ENCODE peak calls at places on chromosomes 7 and 10, in seven cellular contexts. One of them, this sample, is unnamed.

GRCh38 chr7:73894851-73895441 is 34.0 kb downstream of the TMEM270 start:
- DNase-seq in NCI-H1417: no peak
- DNase-seq in hepatic stellate cell: peak
- DNase-seq in left colon: peak
- DNase-seq in SK-N-SH: peak
- DNase-seq in CD4-positive, alpha-beta T cell: no peak
- DNase-seq in NCI-H345: no peak
- DNase-seq in this sample: no peak

GRCh38 chr7:151704969-151705743 is 171.8 kb downstream of the PRKAG2 start:
- DNase-seq in NCI-H1417: no peak
- DNase-seq in hepatic stellate cell: no peak
- DNase-seq in left colon: no peak
- DNase-seq in SK-N-SH: peak
- DNase-seq in CD4-positive, alpha-beta T cell: no peak
- DNase-seq in NCI-H345: no peak
- DNase-seq in this sample: no peak

GRCh38 chr10:47175181-47176080 is 124.6 kb upstream of the GDF10 start:
- DNase-seq in NCI-H1417: no peak
- DNase-seq in hepatic stellate cell: no peak
- DNase-seq in left colon: no peak
- DNase-seq in SK-N-SH: no peak
- DNase-seq in CD4-positive, alpha-beta T cell: no peak
- DNase-seq in NCI-H345: no peak
- DNase-seq in this sample: no peak

GRCh38 chr10:132394936-132395703 is 1.9 kb upstream of the PWWP2B start:
- DNase-seq in NCI-H1417: no peak
- DNase-seq in hepatic stellate cell: no peak
- DNase-seq in left colon: no peak
- DNase-seq in SK-N-SH: no peak
- DNase-seq in CD4-positive, alpha-beta T cell: no peak
- DNase-seq in NCI-H345: no peak
- DNase-seq in this sample: no peak

GRCh38 chr10:104622598-104623209 is 18.4 kb upstream of the SORCS3 start:
- DNase-seq in NCI-H1417: no peak
- DNase-seq in hepatic stellate cell: no peak
- DNase-seq in left colon: no peak
- DNase-seq in SK-N-SH: peak
- DNase-seq in CD4-positive, alpha-beta T cell: no peak
- DNase-seq in NCI-H345: peak
- DNase-seq in this sample: no peak

GRCh38 chr10:113488186-113488585 is 64.7 kb upstream of the HABP2 start:
- DNase-seq in NCI-H1417: no peak
- DNase-seq in hepatic stellate cell: no peak
- DNase-seq in left colon: no peak
- DNase-seq in SK-N-SH: no peak
- DNase-seq in CD4-positive, alpha-beta T cell: no peak
- DNase-seq in NCI-H345: no peak
- DNase-seq in this sample: no peak

GRCh38 chr10:30013684-30014246 is 45.6 kb downstream of the JCAD start:
- DNase-seq in NCI-H1417: no peak
- DNase-seq in hepatic stellate cell: no peak
- DNase-seq in left colon: no peak
- DNase-seq in SK-N-SH: no peak
- DNase-seq in CD4-positive, alpha-beta T cell: no peak
- DNase-seq in NCI-H345: peak
- DNase-seq in this sample: no peak

GRCh38 chr10:15419279-15419874 is 48.3 kb upstream of the FAM171A1 start:
- DNase-seq in NCI-H1417: peak
- DNase-seq in hepatic stellate cell: peak
- DNase-seq in left colon: no peak
- DNase-seq in SK-N-SH: peak
- DNase-seq in CD4-positive, alpha-beta T cell: no peak
- DNase-seq in NCI-H345: peak
- DNase-seq in this sample: no peak

GRCh38 chr7:70743531-70743930 is 388.4 kb upstream of the GALNT17 start:
- DNase-seq in NCI-H1417: no peak
- DNase-seq in hepatic stellate cell: no peak
- DNase-seq in left colon: no peak
- DNase-seq in SK-N-SH: no peak
- DNase-seq in CD4-positive, alpha-beta T cell: no peak
- DNase-seq in NCI-H345: no peak
- DNase-seq in this sample: no peak

GRCh38 chr10:98332623-98333269 is 64.8 kb upstream of the LOXL4 start:
- DNase-seq in NCI-H1417: peak
- DNase-seq in hepatic stellate cell: no peak
- DNase-seq in left colon: no peak
- DNase-seq in SK-N-SH: no peak
- DNase-seq in CD4-positive, alpha-beta T cell: no peak
- DNase-seq in NCI-H345: peak
- DNase-seq in this sample: no peak

GRCh38 chr10:124508907-124509454 is 47.4 kb downstream of the LHPP start:
- DNase-seq in NCI-H1417: no peak
- DNase-seq in hepatic stellate cell: no peak
- DNase-seq in left colon: no peak
- DNase-seq in SK-N-SH: no peak
- DNase-seq in CD4-positive, alpha-beta T cell: no peak
- DNase-seq in NCI-H345: no peak
- DNase-seq in this sample: no peak

GRCh38 chr10:30391266-30391665 is 42.2 kb upstream of the MTPAP start:
- DNase-seq in NCI-H1417: no peak
- DNase-seq in hepatic stellate cell: no peak
- DNase-seq in left colon: no peak
- DNase-seq in SK-N-SH: no peak
- DNase-seq in CD4-positive, alpha-beta T cell: no peak
- DNase-seq in NCI-H345: no peak
- DNase-seq in this sample: no peak

GRCh38 chr10:3067045-3067858 is at the start of gene PFKP:
- DNase-seq in NCI-H1417: peak
- DNase-seq in hepatic stellate cell: peak
- DNase-seq in left colon: peak
- DNase-seq in SK-N-SH: peak
- DNase-seq in CD4-positive, alpha-beta T cell: peak
- DNase-seq in NCI-H345: peak
- DNase-seq in this sample: peak

GRCh38 chr10:23157691-23158369 is 34.3 kb upstream of the PTF1A start:
- DNase-seq in NCI-H1417: no peak
- DNase-seq in hepatic stellate cell: no peak
- DNase-seq in left colon: no peak
- DNase-seq in SK-N-SH: peak
- DNase-seq in CD4-positive, alpha-beta T cell: no peak
- DNase-seq in NCI-H345: peak
- DNase-seq in this sample: no peak